ENCODE peak calls at places on chromosomes 7 and 10, in seven cellular contexts. Q is BJ, O is foreskin fibroblast, D is AG04450, V is cardiac fibroblast, A is AG04449, S is NB4. X is an unnamed sample.

GRCh38 chr7:95527033-95527775 is 41.5 kb downstream of the ASB4 start:
- DNase-seq in V (peak), Q (no peak), A (no peak), D (no peak), O (peak), S (peak), X (peak)

GRCh38 chr10:18261660-18262292 is 121.6 kb downstream of the CACNB2 start:
- DNase-seq in Q (no peak), O (peak), D (no peak), S (no peak), V (no peak), A (no peak), X (no peak)

GRCh38 chr7:117020605-117021002 is 67.3 kb downstream of the ST7 start:
- DNase-seq in D (no peak), S (no peak), Q (no peak), A (no peak), V (no peak), O (no peak), X (no peak)

GRCh38 chr10:75417522-75417927 is 13.9 kb upstream of the LRMDA start:
- DNase-seq in V (no peak), S (no peak), A (no peak), Q (no peak), D (no peak), O (no peak), X (no peak)

GRCh38 chr10:60810437-60811182 is 32.3 kb downstream of the CDK1 start:
- DNase-seq in S (no peak), A (no peak), V (peak), Q (no peak), O (peak), D (no peak), X (no peak)

GRCh38 chr7:96508371-96508770 is 186.5 kb upstream of the SLC25A13 start:
- DNase-seq in A (no peak), O (no peak), S (no peak), D (no peak), Q (no peak), V (peak), X (no peak)

GRCh38 chr10:126661841-126662520 is 8.5 kb downstream of the C10orf90 start:
- DNase-seq in D (no peak), O (peak), V (peak), S (no peak), Q (no peak), A (no peak), X (no peak)

GRCh38 chr10:111479966-111480365 is 403.1 kb downstream of the ADRA2A start:
- DNase-seq in V (no peak), O (no peak), S (no peak), Q (no peak), A (no peak), D (no peak), X (no peak)

GRCh38 chr10:67923551-67923950 is 39.1 kb downstream of the SIRT1 start:
- DNase-seq in D (no peak), S (no peak), O (peak), A (no peak), Q (no peak), V (peak), X (no peak)

GRCh38 chr7:91912500-91912899 is 28.2 kb upstream of the AKAP9 start:
- DNase-seq in D (no peak), S (no peak), V (peak), Q (no peak), O (peak), A (no peak), X (peak)

GRCh38 chr7:117381357-117381756 is 45.9 kb downstream of the ASZ1 start:
- DNase-seq in Q (no peak), A (no peak), O (no peak), V (no peak), D (no peak), S (no peak), X (no peak)

GRCh38 chr10:24541239-24541753 is 182.4 kb downstream of the ARHGAP21 start:
- DNase-seq in Q (no peak), V (no peak), O (no peak), A (no peak), S (no peak), D (no peak), X (no peak)

GRCh38 chr10:70404906-70405824 is 1.2 kb downstream of the EIF4EBP2 start:
- DNase-seq in A (peak), D (peak), S (peak), O (peak), V (peak), Q (peak), X (peak)

GRCh38 chr7:134130124-134130523 is 3.0 kb downstream of the LRGUK start:
- DNase-seq in O (no peak), V (no peak), Q (no peak), D (no peak), S (no peak), A (no peak), X (no peak)

GRCh38 chr10:62637249-62638061 is 167.1 kb upstream of the ADO start:
- DNase-seq in O (peak), D (no peak), S (peak), A (no peak), V (peak), Q (no peak), X (no peak)

GRCh38 chr10:62640386-62640785 is 164.1 kb upstream of the ADO start:
- DNase-seq in O (peak), Q (no peak), D (no peak), S (no peak), A (no peak), V (peak), X (no peak)

GRCh38 chr10:62638062-62638477 is 166.4 kb upstream of the ADO start:
- DNase-seq in V (peak), S (peak), Q (no peak), D (no peak), O (peak), A (no peak), X (no peak)

GRCh38 chr10:62636825-62637248 is 167.7 kb upstream of the ADO start:
- DNase-seq in S (peak), O (no peak), D (no peak), A (no peak), Q (no peak), V (peak), X (no peak)

DNA sequence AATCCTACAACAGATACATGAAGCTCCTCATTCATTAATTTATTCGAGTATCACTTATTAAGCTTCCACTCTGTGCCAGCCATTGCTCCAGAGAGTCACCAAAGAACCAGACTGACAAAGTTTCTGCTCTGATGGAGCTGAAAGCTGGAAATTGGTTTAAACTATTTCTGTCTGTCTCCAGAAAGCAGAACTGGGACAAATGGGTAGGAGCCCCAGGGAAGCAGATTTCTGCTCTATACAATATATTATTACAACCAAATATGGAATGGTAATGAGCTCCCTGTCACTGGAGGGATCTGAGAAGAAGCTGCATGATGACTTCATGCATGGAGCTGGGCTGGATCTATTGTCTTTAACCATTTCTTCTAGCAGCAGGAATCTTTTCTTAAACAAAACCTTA is 165.4 kb upstream of the ADO start:
- DNase-seq in Q (no peak), O (no peak), S (no peak), D (no peak), A (no peak), V (no peak), X (no peak)
- TF ChIP-seq CTCF in Q (no peak), O (no peak), S (no peak), D (no peak), A (no peak), V (no peak), X (no peak)

GRCh38 chr10:97365761-97366351 is 31.3 kb upstream of the FRAT2 start:
- DNase-seq in S (peak), O (no peak), A (no peak), Q (no peak), V (no peak), D (no peak), X (no peak)
- H3K4me3 ChIP-seq in S (no peak), O (no peak), A (no peak), Q (no peak), V (no peak), D (no peak), X (no peak)

DNA sequence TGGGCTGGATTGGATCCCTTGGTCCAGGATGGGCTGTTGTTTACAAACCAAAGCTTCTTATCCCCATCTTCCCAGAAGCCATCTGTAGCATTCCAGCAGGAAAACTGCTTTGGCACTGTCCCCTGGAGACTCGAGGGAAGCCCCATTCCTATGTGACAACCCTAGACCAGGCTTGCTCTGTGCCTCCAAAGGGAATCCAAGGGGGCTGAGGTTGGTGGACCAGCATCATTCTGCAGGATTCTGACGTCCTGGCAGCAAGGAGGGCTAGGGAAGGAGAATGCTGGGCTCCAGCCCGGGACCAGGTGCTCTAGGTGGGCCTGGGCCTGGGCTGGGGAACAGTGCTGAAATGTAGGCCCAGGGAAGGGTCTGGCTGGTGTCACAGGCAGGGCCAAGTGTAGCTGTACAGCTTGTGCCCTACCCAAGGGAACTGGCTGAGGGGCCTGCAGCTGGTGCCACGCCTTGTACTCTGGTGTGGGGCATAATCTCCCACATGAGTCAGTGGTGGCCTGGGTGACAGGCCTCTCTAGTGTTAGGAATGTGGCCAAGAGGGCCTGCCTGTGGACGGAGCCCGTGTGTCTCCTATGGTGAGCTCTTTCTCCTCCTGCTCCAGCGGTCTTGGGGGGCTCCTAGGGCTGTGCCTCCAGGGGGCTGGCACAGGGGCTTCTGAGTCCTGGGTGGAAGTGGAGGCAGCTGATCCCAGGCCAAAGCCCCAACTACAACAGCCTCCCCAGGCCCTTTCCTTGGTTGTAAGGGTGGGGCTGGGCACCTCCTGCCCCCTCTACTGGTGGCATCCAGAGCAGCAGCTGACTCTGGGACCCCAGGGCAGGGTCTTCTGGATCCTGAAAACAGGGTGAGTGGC is 25.2 kb downstream of the TRIM8 start:
- DNase-seq in V (no peak), A (no peak), O (peak), S (no peak), D (no peak), Q (no peak), X (no peak)
- TF ChIP-seq CTCF in V (no peak), A (peak), O (peak), S (peak), D (peak), Q (peak), X (peak)

GRCh38 chr10:124056337-124056980 is 36.9 kb downstream of the CHST15 start:
- DNase-seq in S (no peak), D (no peak), A (no peak), V (no peak), O (no peak), Q (no peak), X (no peak)
- H3K4me3 ChIP-seq in S (no peak), D (no peak), A (no peak), V (no peak), O (no peak), Q (no peak), X (no peak)

GRCh38 chr10:122295423-122295947 is 24.4 kb downstream of the BTBD16 start:
- DNase-seq in A (no peak), O (no peak), V (no peak), S (peak), Q (no peak), D (no peak), X (no peak)
- TF ChIP-seq CTCF in A (no peak), O (no peak), V (no peak), S (no peak), Q (no peak), D (no peak), X (no peak)

GRCh38 chr10:110398419-110399162 is 93.9 kb upstream of the SMNDC1 start:
- DNase-seq in A (peak), D (peak), V (peak), O (peak), Q (peak), S (peak), X (peak)
- H3K4me3 ChIP-seq in A (no peak), D (peak), V (no peak), O (no peak), Q (no peak), S (no peak), X (no peak)

DNA sequence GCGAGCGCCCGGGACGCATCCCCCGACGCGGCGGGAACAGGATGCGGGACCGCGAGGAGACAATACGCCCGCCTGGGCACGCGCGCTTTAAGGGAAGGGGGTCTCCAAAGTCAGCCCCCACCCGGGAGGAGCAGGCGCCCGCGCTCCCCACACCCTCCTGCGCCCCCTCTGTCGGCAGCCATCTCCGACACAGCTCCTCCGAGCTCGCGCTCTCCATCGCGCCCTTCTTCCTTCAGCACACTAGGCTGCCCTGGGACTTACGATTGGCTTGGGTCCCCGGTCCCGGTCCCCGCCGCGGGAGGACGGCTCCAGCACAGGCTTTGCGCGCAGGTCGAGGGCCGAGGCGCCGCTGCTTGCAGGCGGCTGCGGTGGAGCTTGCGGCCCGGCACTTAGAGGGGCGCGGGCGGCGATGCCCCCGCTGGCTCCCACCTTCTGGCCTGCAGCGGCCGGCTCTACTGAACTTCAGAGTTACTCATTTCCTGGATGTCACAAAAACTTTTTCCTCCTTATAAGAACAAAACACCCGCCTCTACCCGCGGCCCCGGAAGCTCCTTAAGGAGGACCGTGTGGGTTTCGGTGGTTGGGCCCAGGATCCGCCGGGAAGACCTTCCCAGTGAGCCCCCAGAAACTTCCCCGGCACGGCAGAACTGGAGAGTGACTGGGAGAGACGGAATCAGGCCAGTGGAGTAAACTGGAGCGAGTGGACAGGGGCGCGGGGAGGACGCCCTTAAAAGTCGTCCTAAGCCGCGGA is at the start of gene ITPRIP:
- DNase-seq in V (peak), Q (peak), A (no peak), D (no peak), S (peak), O (peak), X (no peak)
- TF ChIP-seq CTCF in V (no peak), Q (peak), A (peak), D (peak), S (no peak), O (no peak), X (peak)